ENCODE peak calls at places on chromosome 17, in nine cellular contexts. F, R, C, M, Y, I, A, O and X are unnamed samples.

GRCh38 chr17:48576479-48577309 is 1.5 kb downstream of the HOXB4 start:
- DNase-seq in F (no peak), R (no peak), C (no peak), M (no peak), Y (no peak), I (no peak), A (no peak), O (peak; percentile 40), X (no peak)

GRCh38 chr17:17084941-17085340 is 42.7 kb downstream of the MPRIP start:
- DNase-seq in F (no peak), R (no peak), C (no peak), M (no peak), Y (no peak), I (no peak), A (no peak), O (no peak), X (no peak)

GRCh38 chr17:83183951-83184506 is 104.6 kb downstream of the METRNL start:
- DNase-seq in F (no peak), R (peak; percentile 73), C (no peak), M (no peak), Y (no peak), I (no peak), A (no peak), O (no peak), X (no peak)

GRCh38 chr17:31444026-31444425 is 52.6 kb downstream of the RAB11FIP4 start:
- DNase-seq in F (no peak), R (no peak), C (no peak), M (no peak), Y (no peak), I (no peak), A (no peak), O (no peak), X (no peak)

GRCh38 chr17:36627101-36627500 is 25.7 kb downstream of the MRM1 start:
- DNase-seq in F (no peak), R (no peak), C (no peak), M (no peak), Y (peak; percentile 61), I (no peak), A (no peak), O (no peak), X (no peak)

GRCh38 chr17:74520790-74521480 is 10.3 kb downstream of the CD300LB start:
- DNase-seq in F (no peak), R (peak; percentile 68), C (no peak), M (no peak), Y (no peak), I (no peak), A (no peak), O (no peak), X (no peak)

GRCh38 chr17:60720763-60721531 is 43.3 kb downstream of the BCAS3 start:
- DNase-seq in F (no peak), R (no peak), C (no peak), M (no peak), Y (peak; percentile 44), I (peak; percentile 51), A (no peak), O (peak; percentile 82), X (peak; percentile 58)

GRCh38 chr17:11506635-11507034 is 91.6 kb upstream of the DNAH9 start:
- DNase-seq in F (no peak), R (no peak), C (no peak), M (no peak), Y (peak; percentile 75), I (no peak), A (no peak), O (no peak), X (no peak)

GRCh38 chr17:49708515-49709161 is 874 bp upstream of the SLC35B1 start:
- DNase-seq in F (no peak), R (no peak), C (no peak), M (no peak), Y (peak; percentile 68), I (no peak), A (no peak), O (peak; percentile 28), X (no peak)

GRCh38 chr17:72351884-72352346 is 231.1 kb downstream of the SOX9 start:
- DNase-seq in F (no peak), R (no peak), C (no peak), M (no peak), Y (peak; percentile 54), I (no peak), A (no peak), O (no peak), X (no peak)

GRCh38 chr17:42347198-42347597 is 41.0 kb downstream of the STAT3 start:
- DNase-seq in F (no peak), R (no peak), C (no peak), M (peak; percentile 89), Y (no peak), I (no peak), A (no peak), O (peak; percentile 73), X (peak; percentile 60)

GRCh38 chr17:48100591-48101011 is 677 bp downstream of the CBX1 start:
- DNase-seq in F (no peak), R (no peak), C (no peak), M (peak; percentile 16), Y (peak; percentile 90), I (peak; percentile 36), A (peak; percentile 38), O (peak; percentile 64), X (no peak)